ENCODE peak calls at places on chromosomes 5 and 9, in four cellular contexts. M, Z, G and E are unnamed samples.

GRCh38 chr5:114362197-114362976 is 517 bp downstream of the KCNN2 start:
- DNase-seq in M (peak), Z (no peak), G (no peak), E (no peak)

GRCh38 chr9:71896762-71897161 is 14.2 kb downstream of the ABHD17B start:
- DNase-seq in M (no peak), Z (no peak), G (no peak), E (no peak)

GRCh38 chr5:111699976-111700375 is 57.0 kb downstream of the NREP start:
- DNase-seq in M (no peak), Z (no peak), G (no peak), E (no peak)

GRCh38 chr9:12784461-12785250 is 9.8 kb downstream of the LURAP1L start:
- DNase-seq in M (no peak), Z (no peak), G (no peak), E (no peak)

GRCh38 chr5:112684737-112685136 is 52.9 kb upstream of the APC start:
- DNase-seq in M (no peak), Z (no peak), G (no peak), E (no peak)

GRCh38 chr5:69341520-69342161 is 9.0 kb upstream of the CCDC125 start:
- DNase-seq in M (no peak), Z (no peak), G (no peak), E (no peak)

GRCh38 chr5:887947-888640 is 4.5 kb downstream of the BRD9 start:
- DNase-seq in M (no peak), Z (no peak), G (no peak), E (no peak)

GRCh38 chr5:16615737-16616535 is 861 bp downstream of the RETREG1 start:
- DNase-seq in M (no peak), Z (no peak), G (no peak), E (no peak)

GRCh38 chr5:59755476-59755875 is 138.1 kb downstream of the PDE4D start:
- DNase-seq in M (no peak), Z (no peak), G (no peak), E (no peak)

GRCh38 chr5:43301653-43302091 is 11.5 kb downstream of the HMGCS1 start:
- DNase-seq in M (no peak), Z (no peak), G (no peak), E (no peak)

GRCh38 chr5:142141463-142141862 is 32.9 kb downstream of the NDFIP1 start:
- DNase-seq in M (no peak), Z (no peak), G (no peak), E (no peak)

GRCh38 chr5:104084896-104085295 is 522.3 kb upstream of the NUDT12 start:
- DNase-seq in M (no peak), Z (no peak), G (no peak), E (no peak)

GRCh38 chr9:132730054-132731033 is 60.1 kb downstream of the GTF3C4 start:
- DNase-seq in M (no peak), Z (no peak), G (no peak), E (no peak)

GRCh38 chr5:76714771-76715483 is 999 bp upstream of the F2R start:
- DNase-seq in M (peak), Z (no peak), G (no peak), E (no peak)